ENCODE peak calls at places on chromosomes 12 and 14, in six cellular contexts. One of them, this sample, is unnamed.

GRCh38 chr12:18570543-18570942 is 167.3 kb downstream of the PLCZ1 start:
- DNase-seq in left lung: no peak
- DNase-seq in ovary: no peak
- DNase-seq in gastrocnemius medialis: no peak
- DNase-seq in upper lobe of right lung: no peak
- DNase-seq in tibial nerve: no peak
- DNase-seq in this sample: no peak

GRCh38 chr12:95218852-95219171 is 1.2 kb downstream of the VEZT start:
- DNase-seq in left lung: no peak
- DNase-seq in ovary: no peak
- DNase-seq in gastrocnemius medialis: no peak
- DNase-seq in upper lobe of right lung: no peak
- DNase-seq in tibial nerve: no peak
- DNase-seq in this sample: no peak

GRCh38 chr12:47889040-47889439 is 15.8 kb downstream of the VDR start:
- DNase-seq in left lung: no peak
- DNase-seq in ovary: no peak
- DNase-seq in gastrocnemius medialis: no peak
- DNase-seq in upper lobe of right lung: no peak
- DNase-seq in tibial nerve: no peak
- DNase-seq in this sample: no peak

GRCh38 chr12:119988440-119988787 is 622 bp upstream of the BICDL1 start:
- DNase-seq in left lung: no peak
- DNase-seq in ovary: no peak
- DNase-seq in gastrocnemius medialis: no peak
- DNase-seq in upper lobe of right lung: no peak
- DNase-seq in tibial nerve: no peak
- DNase-seq in this sample: no peak

GRCh38 chr14:77707355-77707723 is 484 bp downstream of the ALKBH1 start:
- DNase-seq in left lung: no peak
- DNase-seq in ovary: no peak
- DNase-seq in gastrocnemius medialis: no peak
- DNase-seq in upper lobe of right lung: no peak
- DNase-seq in tibial nerve: peak; percentile 16
- DNase-seq in this sample: peak; percentile 13

GRCh38 chr12:98060421-98060820 is 455.0 kb upstream of the TMPO start:
- DNase-seq in left lung: no peak
- DNase-seq in ovary: no peak
- DNase-seq in gastrocnemius medialis: no peak
- DNase-seq in upper lobe of right lung: no peak
- DNase-seq in tibial nerve: no peak
- DNase-seq in this sample: no peak

GRCh38 chr14:23428686-23429495 is 6.6 kb downstream of the MYH7 start:
- DNase-seq in left lung: no peak
- DNase-seq in ovary: peak; percentile 13
- DNase-seq in gastrocnemius medialis: no peak
- DNase-seq in upper lobe of right lung: peak; percentile 34
- DNase-seq in tibial nerve: no peak
- DNase-seq in this sample: peak; percentile 7

GRCh38 chr12:68374315-68374982 is 42.3 kb upstream of the MDM1 start:
- DNase-seq in left lung: no peak
- DNase-seq in ovary: no peak
- DNase-seq in gastrocnemius medialis: peak; percentile 79
- DNase-seq in upper lobe of right lung: no peak
- DNase-seq in tibial nerve: no peak
- DNase-seq in this sample: no peak

GRCh38 chr14:104397956-104398355 is 181.6 kb upstream of the C14orf180 start:
- DNase-seq in left lung: no peak
- DNase-seq in ovary: no peak
- DNase-seq in gastrocnemius medialis: no peak
- DNase-seq in upper lobe of right lung: no peak
- DNase-seq in tibial nerve: no peak
- DNase-seq in this sample: no peak

GRCh38 chr12:67698711-67699603 is 50.4 kb downstream of the DYRK2 start:
- DNase-seq in left lung: no peak
- DNase-seq in ovary: no peak
- DNase-seq in gastrocnemius medialis: no peak
- DNase-seq in upper lobe of right lung: no peak
- DNase-seq in tibial nerve: no peak
- DNase-seq in this sample: no peak

GRCh38 chr12:102567031-102567985 is 86.9 kb upstream of the IGF1 start:
- DNase-seq in left lung: no peak
- DNase-seq in ovary: no peak
- DNase-seq in gastrocnemius medialis: no peak
- DNase-seq in upper lobe of right lung: no peak
- DNase-seq in tibial nerve: no peak
- DNase-seq in this sample: no peak

GRCh38 chr12:69331846-69332684 is 16.1 kb upstream of the LYZ start:
- DNase-seq in left lung: no peak
- DNase-seq in ovary: no peak
- DNase-seq in gastrocnemius medialis: no peak
- DNase-seq in upper lobe of right lung: peak; percentile 65
- DNase-seq in tibial nerve: no peak
- DNase-seq in this sample: no peak

GRCh38 chr12:14995583-14996425 is 23.0 kb downstream of the PDE6H start:
- DNase-seq in left lung: no peak
- DNase-seq in ovary: no peak
- DNase-seq in gastrocnemius medialis: no peak
- DNase-seq in upper lobe of right lung: no peak
- DNase-seq in tibial nerve: no peak
- DNase-seq in this sample: no peak

GRCh38 chr14:21735639-21736307 is 62.2 kb upstream of the OR4E1 start:
- DNase-seq in left lung: no peak
- DNase-seq in ovary: no peak
- DNase-seq in gastrocnemius medialis: no peak
- DNase-seq in upper lobe of right lung: no peak
- DNase-seq in tibial nerve: no peak
- DNase-seq in this sample: no peak

GRCh38 chr14:103055693-103056092 is 1.7 kb downstream of the CDC42BPB start:
- DNase-seq in left lung: no peak
- DNase-seq in ovary: no peak
- DNase-seq in gastrocnemius medialis: no peak
- DNase-seq in upper lobe of right lung: no peak
- DNase-seq in tibial nerve: no peak
- DNase-seq in this sample: no peak

GRCh38 chr12:13141686-13142085 is 38.2 kb upstream of the GSG1 start:
- DNase-seq in left lung: no peak
- DNase-seq in ovary: no peak
- DNase-seq in gastrocnemius medialis: no peak
- DNase-seq in upper lobe of right lung: no peak
- DNase-seq in tibial nerve: no peak
- DNase-seq in this sample: no peak

GRCh38 chr12:93913845-93914244 is 234.5 kb upstream of the PLXNC1 start:
- DNase-seq in left lung: no peak
- DNase-seq in ovary: no peak
- DNase-seq in gastrocnemius medialis: no peak
- DNase-seq in upper lobe of right lung: no peak
- DNase-seq in tibial nerve: no peak
- DNase-seq in this sample: no peak

GRCh38 chr12:31431721-31432120 is 105.8 kb upstream of the SINHCAF start:
- DNase-seq in left lung: no peak
- DNase-seq in ovary: no peak
- DNase-seq in gastrocnemius medialis: no peak
- DNase-seq in upper lobe of right lung: no peak
- DNase-seq in tibial nerve: no peak
- DNase-seq in this sample: no peak

GRCh38 chr12:8108808-8109398 is 14.5 kb upstream of the CLEC4A start:
- DNase-seq in left lung: no peak
- DNase-seq in ovary: peak; percentile 73
- DNase-seq in gastrocnemius medialis: peak; percentile 11
- DNase-seq in upper lobe of right lung: peak; percentile 68
- DNase-seq in tibial nerve: peak; percentile 89
- DNase-seq in this sample: peak; percentile 52

GRCh38 chr12:116556964-116557706 is 2.0 kb upstream of the MAP1LC3B2 start:
- DNase-seq in left lung: no peak
- DNase-seq in ovary: no peak
- DNase-seq in gastrocnemius medialis: no peak
- DNase-seq in upper lobe of right lung: no peak
- DNase-seq in tibial nerve: no peak
- DNase-seq in this sample: no peak

GRCh38 chr14:24440606-24441399 is 1.8 kb downstream of the SDR39U1 start:
- DNase-seq in left lung: no peak
- DNase-seq in ovary: no peak
- DNase-seq in gastrocnemius medialis: no peak
- DNase-seq in upper lobe of right lung: no peak
- DNase-seq in tibial nerve: no peak
- DNase-seq in this sample: no peak

GRCh38 chr14:24441485-24441884 is 1.1 kb downstream of the SDR39U1 start:
- DNase-seq in left lung: no peak
- DNase-seq in ovary: no peak
- DNase-seq in gastrocnemius medialis: no peak
- DNase-seq in upper lobe of right lung: no peak
- DNase-seq in tibial nerve: no peak
- DNase-seq in this sample: no peak

GRCh38 chr14:24441904-24442239 is 704 bp downstream of the SDR39U1 start:
- DNase-seq in left lung: no peak
- DNase-seq in ovary: no peak
- DNase-seq in gastrocnemius medialis: no peak
- DNase-seq in upper lobe of right lung: no peak
- DNase-seq in tibial nerve: no peak
- DNase-seq in this sample: no peak

GRCh38 chr14:24443053-24443683 is 592 bp upstream of the SDR39U1 start:
- DNase-seq in left lung: no peak
- DNase-seq in ovary: no peak
- DNase-seq in gastrocnemius medialis: no peak
- DNase-seq in upper lobe of right lung: no peak
- DNase-seq in tibial nerve: no peak
- DNase-seq in this sample: no peak

GRCh38 chr14:24442240-24443052 is at the start of gene SDR39U1:
- DNase-seq in left lung: peak; percentile 97
- DNase-seq in ovary: peak; percentile 97
- DNase-seq in gastrocnemius medialis: peak; percentile 96
- DNase-seq in upper lobe of right lung: peak; percentile 97
- DNase-seq in tibial nerve: peak; percentile 96
- DNase-seq in this sample: peak; percentile 98
- TF ChIP-seq CTCF in left lung: no peak
- TF ChIP-seq CTCF in ovary: no peak
- TF ChIP-seq CTCF in gastrocnemius medialis: no peak
- TF ChIP-seq CTCF in upper lobe of right lung: no peak
- TF ChIP-seq CTCF in tibial nerve: peak; percentile 26
- TF ChIP-seq CTCF in this sample: peak; percentile 11

GRCh38 chr12:92139634-92140555 is 5.8 kb downstream of the BTG1 start:
- DNase-seq in left lung: no peak
- DNase-seq in ovary: no peak
- DNase-seq in gastrocnemius medialis: no peak
- DNase-seq in upper lobe of right lung: no peak
- DNase-seq in tibial nerve: no peak
- DNase-seq in this sample: no peak
- H3K27ac ChIP-seq in left lung: peak overlapping the region; percentile 99
- H3K27ac ChIP-seq in ovary: no peak overlapping the region
- H3K27ac ChIP-seq in gastrocnemius medialis: peak overlapping the region; percentile 99
- H3K27ac ChIP-seq in upper lobe of right lung: peak overlapping the region; percentile 99
- H3K27ac ChIP-seq in tibial nerve: peak overlapping the region; percentile 99
- H3K27ac ChIP-seq in this sample: peak overlapping the region; percentile 98

DNA sequence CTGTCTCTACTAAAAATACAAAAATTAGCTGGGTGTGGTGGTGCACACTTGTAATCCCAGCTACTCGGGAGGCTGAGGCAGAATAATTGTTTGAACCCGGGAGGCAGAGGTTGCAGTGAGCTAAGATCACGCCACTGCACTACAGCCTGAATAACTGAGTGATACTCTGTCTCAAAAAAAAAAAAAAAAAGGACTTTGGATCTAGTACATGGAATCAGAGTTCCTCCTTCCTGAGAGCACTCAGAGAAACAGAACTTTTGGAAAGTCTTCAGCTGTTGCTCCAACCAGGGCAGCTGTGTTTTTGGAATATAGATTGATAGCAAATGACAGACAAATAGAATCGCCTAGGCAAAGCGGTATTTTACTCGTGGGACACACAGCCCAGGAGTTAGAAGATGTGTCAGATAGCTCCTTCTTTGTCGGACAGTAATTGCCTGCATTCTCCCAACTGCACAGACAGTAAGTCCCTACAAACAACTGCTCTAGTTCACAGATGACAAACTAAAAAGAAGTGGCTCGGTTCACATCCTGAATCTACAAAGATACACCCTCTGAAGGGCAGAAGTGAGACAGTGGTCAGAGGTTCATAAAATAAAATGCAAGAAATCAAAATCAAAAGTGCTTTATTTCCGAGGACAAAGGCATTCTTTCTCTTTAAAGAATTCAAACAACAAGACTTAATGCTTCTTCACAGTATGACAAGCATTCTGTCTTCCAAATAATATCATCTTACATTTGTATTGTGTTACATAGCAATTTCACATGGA is 17.1 kb upstream of the NEK9 start:
- DNase-seq in left lung: no peak
- DNase-seq in ovary: no peak
- DNase-seq in gastrocnemius medialis: no peak
- DNase-seq in upper lobe of right lung: no peak
- DNase-seq in tibial nerve: no peak
- DNase-seq in this sample: no peak
- H3K4me1 ChIP-seq in left lung: peaks cover 88% of the 10 kb centered on the region
- H3K4me1 ChIP-seq in ovary: peaks cover 11% of the 10 kb centered on the region
- H3K4me1 ChIP-seq in gastrocnemius medialis: peaks cover 67% of the 10 kb centered on the region
- H3K4me1 ChIP-seq in upper lobe of right lung: peaks cover 77% of the 10 kb centered on the region
- H3K4me1 ChIP-seq in tibial nerve: peaks cover 2% of the 10 kb centered on the region
- H3K4me1 ChIP-seq in this sample: peaks cover 3% of the 10 kb centered on the region

DNA sequence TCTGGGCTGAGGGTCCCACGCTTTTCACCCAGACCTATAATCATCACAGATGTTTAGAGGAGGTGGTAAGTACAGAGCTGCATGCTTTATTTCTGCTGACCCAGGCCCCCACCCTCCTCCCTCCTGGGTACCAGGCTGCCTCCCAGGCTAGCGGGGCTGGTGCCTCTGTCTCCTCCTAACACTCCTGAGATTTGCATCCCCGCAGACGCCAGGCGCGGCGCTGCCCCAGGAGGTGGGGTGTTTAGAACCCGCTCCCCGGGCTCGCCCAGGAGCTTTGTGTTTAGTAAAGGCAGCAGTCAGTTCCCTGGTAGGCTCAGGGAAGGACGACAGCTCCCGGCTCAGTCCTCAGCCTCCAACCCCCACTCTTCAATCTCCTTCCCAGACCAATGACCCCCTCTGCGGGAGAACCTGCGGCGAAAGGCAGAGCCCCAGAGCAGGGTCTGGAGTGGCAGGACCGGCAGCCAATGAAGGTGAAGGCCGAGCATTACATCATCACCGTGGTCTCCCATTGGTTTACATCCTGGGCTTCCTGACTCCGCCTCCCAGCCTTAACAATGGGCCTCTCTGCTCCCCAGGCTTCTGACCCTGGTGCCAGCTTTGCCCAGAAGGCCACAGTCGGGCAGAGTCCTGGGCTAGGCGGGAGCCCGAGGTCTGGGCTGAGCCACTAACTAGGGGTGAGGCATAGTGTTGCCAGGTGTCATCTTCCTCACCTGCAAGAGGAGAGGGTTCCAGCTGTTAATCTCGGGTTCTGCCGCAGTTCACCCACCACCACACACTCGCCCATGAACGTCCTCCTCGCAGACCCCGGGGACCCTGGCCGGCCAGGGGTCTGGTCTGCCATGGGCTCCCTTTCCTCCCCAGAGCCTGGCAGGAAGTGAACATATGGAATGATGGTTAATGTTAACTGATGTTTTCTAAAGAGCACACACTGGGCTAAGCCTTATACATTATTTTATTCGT is 57.5 kb downstream of the CALM1 start:
- DNase-seq in left lung: no peak
- DNase-seq in ovary: peak; percentile 48
- DNase-seq in gastrocnemius medialis: no peak
- DNase-seq in upper lobe of right lung: peak; percentile 74
- DNase-seq in tibial nerve: peak; percentile 28
- DNase-seq in this sample: peak; percentile 86
- TF ChIP-seq CTCF in left lung: no peak
- TF ChIP-seq CTCF in ovary: no peak
- TF ChIP-seq CTCF in gastrocnemius medialis: no peak
- TF ChIP-seq CTCF in upper lobe of right lung: no peak
- TF ChIP-seq CTCF in tibial nerve: no peak
- TF ChIP-seq CTCF in this sample: peak; percentile 17

This sample was measured in heart left ventricle.